ENCODE peak calls at places on chromosome 2, in four cellular contexts. N is endodermal cell, E is psoas muscle, H is sigmoid colon. Q is an unnamed sample.
A peak's percentile ranks its signal among the peaks of the same experiment; 100 is the strongest.

GRCh38 chr2:177908182-177908581 is 164.4 kb downstream of the PDE11A start:
- DNase-seq in N (peak; percentile 62), E (no peak), H (no peak), Q (no peak)

GRCh38 chr2:3079466-3079865 is 298.2 kb downstream of the EIPR1 start:
- DNase-seq in H (no peak), E (no peak), N (no peak), Q (no peak)

GRCh38 chr2:12759248-12759647 is 42.5 kb downstream of the TRIB2 start:
- DNase-seq in E (no peak), H (peak; percentile 77), N (peak; percentile 39), Q (no peak)

GRCh38 chr2:152879275-152879674 is 160.9 kb downstream of the ARL6IP6 start:
- DNase-seq in E (no peak), N (no peak), H (no peak), Q (no peak)

GRCh38 chr2:150371066-150371812 is 116.2 kb downstream of the RND3 start:
- DNase-seq in E (no peak), H (no peak), N (no peak), Q (no peak)

GRCh38 chr2:27079233-27080139 is 1.1 kb downstream of the EMILIN1 start:
- DNase-seq in H (no peak), N (no peak), E (no peak), Q (no peak)

GRCh38 chr2:100036793-100037192 is 105.6 kb downstream of the AFF3 start:
- DNase-seq in N (no peak), H (no peak), E (no peak), Q (no peak)

GRCh38 chr2:120847700-120848321 is 112.1 kb downstream of the GLI2 start:
- DNase-seq in H (peak; percentile 65), E (no peak), N (no peak), Q (peak; percentile 49)

GRCh38 chr2:12296915-12297314 is 419.8 kb upstream of the TRIB2 start:
- DNase-seq in E (no peak), N (no peak), H (no peak), Q (no peak)

GRCh38 chr2:95062716-95063400 is 37.4 kb downstream of the MAL start:
- DNase-seq in N (peak; percentile 62), H (peak; percentile 6), E (no peak), Q (no peak)

GRCh38 chr2:96103388-96103705 is 13.0 kb downstream of the ADRA2B start:
- DNase-seq in H (no peak), N (peak; percentile 43), E (no peak), Q (peak; percentile 28)

GRCh38 chr2:187354653-187355052 is 93.4 kb downstream of the CALCRL start:
- DNase-seq in N (no peak), H (no peak), E (no peak), Q (no peak)

GRCh38 chr2:134080759-134081158 is 173.1 kb upstream of the MGAT5 start:
- DNase-seq in N (no peak), H (no peak), E (no peak), Q (no peak)

GRCh38 chr2:86283461-86284030 is 53.9 kb downstream of the REEP1 start:
- DNase-seq in N (no peak), E (no peak), H (no peak), Q (no peak)

GRCh38 chr2:86284401-86284841 is 53.0 kb downstream of the REEP1 start:
- DNase-seq in E (peak; percentile 89), N (no peak), H (peak; percentile 80), Q (no peak)

GRCh38 chr2:86284987-86285386 is 52.4 kb downstream of the REEP1 start:
- DNase-seq in N (no peak), H (no peak), E (no peak), Q (no peak)

GRCh38 chr2:86286518-86286917 is 50.9 kb downstream of the REEP1 start:
- DNase-seq in H (no peak), E (no peak), N (no peak), Q (no peak)

GRCh38 chr2:86285981-86286380 is 51.4 kb downstream of the REEP1 start:
- DNase-seq in H (no peak), N (no peak), E (no peak), Q (no peak)
- H3K27me3 ChIP-seq in H (no peaks in the 10 kb centered on the region), N (peaks cover 91% of the 10 kb centered on the region), E (no peaks in the 10 kb centered on the region), Q (peaks cover 15% of the 10 kb centered on the region)

GRCh38 chr2:238020816-238021215 is 40.0 kb upstream of the SCLY start:
- DNase-seq in N (no peak), E (no peak), H (no peak), Q (no peak)

GRCh38 chr2:238022594-238023157 is 38.1 kb upstream of the SCLY start:
- DNase-seq in N (no peak), H (no peak), E (no peak), Q (no peak)

GRCh38 chr2:238023608-238024007 is 37.2 kb upstream of the SCLY start:
- DNase-seq in N (no peak), H (no peak), E (no peak), Q (no peak)

GRCh38 chr2:238019962-238020361 is 40.8 kb upstream of the SCLY start:
- DNase-seq in H (no peak), N (no peak), E (no peak), Q (no peak)

GRCh38 chr2:238021327-238021726 is 39.5 kb upstream of the SCLY start:
- DNase-seq in N (no peak), H (no peak), E (no peak), Q (no peak)
- H3K27ac ChIP-seq in N (no peak overlapping the region), H (no peak overlapping the region), E (no peak overlapping the region), Q (no peak overlapping the region)

DNA sequence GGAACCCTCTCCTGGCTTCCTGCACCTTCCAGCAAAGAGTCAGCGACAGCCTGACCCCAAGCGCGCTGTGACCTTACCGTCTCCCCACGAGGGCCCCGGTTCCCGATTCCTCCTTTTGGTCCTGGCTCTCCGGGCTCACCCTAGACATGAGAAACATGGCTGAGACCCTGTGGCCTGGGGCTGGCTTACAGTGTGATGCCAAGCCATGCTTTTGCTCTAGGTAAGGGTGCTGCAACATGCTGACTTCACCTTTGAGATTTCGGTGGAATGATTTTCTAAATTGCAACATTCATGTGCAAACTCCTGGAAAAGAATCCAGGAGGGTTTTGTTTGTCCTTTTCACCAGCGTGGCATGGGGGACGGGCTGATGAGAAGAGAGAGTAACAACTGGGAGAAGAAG is 63.9 kb downstream of the COL6A3 start:
- DNase-seq in H (no peak), N (no peak), E (no peak), Q (no peak)
- H3K27me3 ChIP-seq in H (no peaks in the 10 kb centered on the region), N (no peaks in the 10 kb centered on the region), E (no peaks in the 10 kb centered on the region), Q (no peaks in the 10 kb centered on the region)

DNA sequence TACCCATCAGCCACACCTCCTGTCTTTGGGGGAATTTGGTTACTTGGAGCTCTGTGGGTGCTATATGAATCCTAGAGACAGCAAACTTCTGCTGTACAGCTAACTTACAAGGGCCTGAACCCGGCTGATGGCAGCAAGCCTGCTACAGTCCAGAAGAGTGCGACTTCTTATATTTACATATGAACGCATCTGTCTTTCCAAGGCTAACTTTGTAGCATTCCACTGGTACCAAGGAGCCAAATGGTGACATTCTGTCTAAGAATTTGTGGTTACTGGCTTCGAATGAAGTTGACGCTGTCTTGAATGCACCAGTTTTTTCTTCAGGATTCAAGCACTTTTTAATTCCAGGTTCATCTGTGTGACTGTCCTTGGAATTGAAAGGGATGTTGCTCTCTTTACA is 42.5 kb downstream of the THUMPD2 start:
- DNase-seq in N (no peak), E (no peak), H (no peak), Q (no peak)
- H3K27ac ChIP-seq in N (no peak overlapping the region), E (no peak overlapping the region), H (no peak overlapping the region), Q (no peak overlapping the region)

GRCh38 chr2:238567067-238567855 is 140.5 kb downstream of the ASB1 start:
- DNase-seq in N (no peak), E (no peak), H (no peak), Q (peak; percentile 54)
- H3K27me3 ChIP-seq in N (no peaks in the 10 kb centered on the region), E (no peaks in the 10 kb centered on the region), H (no peaks in the 10 kb centered on the region), Q (no peaks in the 10 kb centered on the region)

DNA sequence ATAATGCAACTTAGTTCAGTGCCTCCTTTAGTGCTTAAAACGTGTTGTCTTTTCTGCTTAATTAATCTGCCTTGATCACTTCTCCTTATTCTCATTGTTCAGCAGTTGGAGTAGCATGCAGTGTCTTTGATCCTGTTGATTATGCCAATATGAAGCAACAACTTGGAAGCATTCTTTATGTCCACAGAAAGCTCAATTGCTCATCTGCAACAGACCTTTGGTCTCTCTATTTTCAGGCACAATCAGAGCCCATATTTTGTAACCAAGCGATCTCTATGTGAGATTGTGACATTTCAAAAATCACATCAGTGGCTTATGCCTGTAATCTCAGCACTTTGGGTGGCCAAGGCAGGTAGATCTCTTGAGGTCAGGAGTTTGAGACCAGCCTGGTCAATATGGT is 217.3 kb downstream of the NYAP2 start:
- DNase-seq in H (no peak), N (no peak), E (no peak), Q (no peak)
- H3K27ac ChIP-seq in H (no peak overlapping the region), N (no peak overlapping the region), E (no peak overlapping the region), Q (no peak overlapping the region)